ENCODE peak calls at places on chromosomes 11 and 22, in six cellular contexts. One of them, this sample, is unnamed.

GRCh38 chr22:46078241-46079092 is 71.9 kb upstream of the PPARA start:
- DNase-seq in lower lobe of right lung: peak; percentile 75
- DNase-seq in T follicular helper cell: no peak
- DNase-seq in caudate nucleus: no peak
- DNase-seq in mucosa of gallbladder: peak; percentile 74
- DNase-seq in mucosa of descending colon: peak; percentile 38
- DNase-seq in this sample: no peak

GRCh38 chr22:48740086-48740730 is 1087.5 kb downstream of the BRD1 start:
- DNase-seq in lower lobe of right lung: no peak
- DNase-seq in T follicular helper cell: no peak
- DNase-seq in caudate nucleus: no peak
- DNase-seq in mucosa of gallbladder: no peak
- DNase-seq in mucosa of descending colon: peak; percentile 7
- DNase-seq in this sample: no peak

GRCh38 chr22:43152001-43152354 is 619 bp downstream of the TSPO start:
- DNase-seq in lower lobe of right lung: no peak
- DNase-seq in T follicular helper cell: no peak
- DNase-seq in caudate nucleus: no peak
- DNase-seq in mucosa of gallbladder: no peak
- DNase-seq in mucosa of descending colon: no peak
- DNase-seq in this sample: no peak

GRCh38 chr11:43937434-43938411 is 4.7 kb upstream of the C11orf96 start:
- DNase-seq in lower lobe of right lung: no peak
- DNase-seq in T follicular helper cell: no peak
- DNase-seq in caudate nucleus: no peak
- DNase-seq in mucosa of gallbladder: no peak
- DNase-seq in mucosa of descending colon: no peak
- DNase-seq in this sample: no peak

GRCh38 chr11:69559181-69559580 is 77.7 kb downstream of the LINC01488 start:
- DNase-seq in lower lobe of right lung: no peak
- DNase-seq in T follicular helper cell: no peak
- DNase-seq in caudate nucleus: no peak
- DNase-seq in mucosa of gallbladder: no peak
- DNase-seq in mucosa of descending colon: no peak
- DNase-seq in this sample: no peak

GRCh38 chr11:19872526-19873135 is 160.0 kb downstream of the NAV2 start:
- DNase-seq in lower lobe of right lung: no peak
- DNase-seq in T follicular helper cell: no peak
- DNase-seq in caudate nucleus: no peak
- DNase-seq in mucosa of gallbladder: no peak
- DNase-seq in mucosa of descending colon: no peak
- DNase-seq in this sample: no peak

GRCh38 chr11:66861051-66861773 is 4.3 kb downstream of the LRFN4 start:
- DNase-seq in lower lobe of right lung: no peak
- DNase-seq in T follicular helper cell: no peak
- DNase-seq in caudate nucleus: no peak
- DNase-seq in mucosa of gallbladder: no peak
- DNase-seq in mucosa of descending colon: no peak
- DNase-seq in this sample: no peak

GRCh38 chr22:36565686-36566085 is 36.7 kb upstream of the EIF3D start:
- DNase-seq in lower lobe of right lung: no peak
- DNase-seq in T follicular helper cell: no peak
- DNase-seq in caudate nucleus: no peak
- DNase-seq in mucosa of gallbladder: no peak
- DNase-seq in mucosa of descending colon: no peak
- DNase-seq in this sample: no peak

GRCh38 chr11:119178166-119178680 is 7.1 kb upstream of the NHERF4 start:
- DNase-seq in lower lobe of right lung: no peak
- DNase-seq in T follicular helper cell: no peak
- DNase-seq in caudate nucleus: no peak
- DNase-seq in mucosa of gallbladder: no peak
- DNase-seq in mucosa of descending colon: no peak
- DNase-seq in this sample: no peak

GRCh38 chr22:39710380-39711117 is 140.0 kb downstream of the CACNA1I start:
- DNase-seq in lower lobe of right lung: no peak
- DNase-seq in T follicular helper cell: no peak
- DNase-seq in caudate nucleus: no peak
- DNase-seq in mucosa of gallbladder: no peak
- DNase-seq in mucosa of descending colon: no peak
- DNase-seq in this sample: no peak

GRCh38 chr11:105092255-105093239 is 47.0 kb downstream of the CARD18 start:
- DNase-seq in lower lobe of right lung: no peak
- DNase-seq in T follicular helper cell: no peak
- DNase-seq in caudate nucleus: no peak
- DNase-seq in mucosa of gallbladder: no peak
- DNase-seq in mucosa of descending colon: no peak
- DNase-seq in this sample: no peak

GRCh38 chr22:27502327-27502726 is 299.2 kb downstream of the MN1 start:
- DNase-seq in lower lobe of right lung: no peak
- DNase-seq in T follicular helper cell: no peak
- DNase-seq in caudate nucleus: no peak
- DNase-seq in mucosa of gallbladder: no peak
- DNase-seq in mucosa of descending colon: no peak
- DNase-seq in this sample: no peak

GRCh38 chr11:101096036-101096704 is 33.4 kb downstream of the PGR start:
- DNase-seq in lower lobe of right lung: no peak
- DNase-seq in T follicular helper cell: no peak
- DNase-seq in caudate nucleus: no peak
- DNase-seq in mucosa of gallbladder: no peak
- DNase-seq in mucosa of descending colon: no peak
- DNase-seq in this sample: no peak

GRCh38 chr22:37329239-37330140 is 47.2 kb downstream of the CYTH4 start:
- DNase-seq in lower lobe of right lung: no peak
- DNase-seq in T follicular helper cell: no peak
- DNase-seq in caudate nucleus: no peak
- DNase-seq in mucosa of gallbladder: no peak
- DNase-seq in mucosa of descending colon: no peak
- DNase-seq in this sample: no peak

GRCh38 chr22:24727218-24727851 is 47.2 kb downstream of the PIWIL3 start:
- DNase-seq in lower lobe of right lung: no peak
- DNase-seq in T follicular helper cell: no peak
- DNase-seq in caudate nucleus: no peak
- DNase-seq in mucosa of gallbladder: peak; percentile 50
- DNase-seq in mucosa of descending colon: no peak
- DNase-seq in this sample: no peak

GRCh38 chr11:76380161-76380976 is 563 bp downstream of the THAP12 start:
- DNase-seq in lower lobe of right lung: peak; percentile 62
- DNase-seq in T follicular helper cell: peak; percentile 10
- DNase-seq in caudate nucleus: peak; percentile 40
- DNase-seq in mucosa of gallbladder: no peak
- DNase-seq in mucosa of descending colon: no peak
- DNase-seq in this sample: peak; percentile 26

GRCh38 chr11:44977493-44977984 is 26.9 kb upstream of the TP53I11 start:
- DNase-seq in lower lobe of right lung: no peak
- DNase-seq in T follicular helper cell: no peak
- DNase-seq in caudate nucleus: no peak
- DNase-seq in mucosa of gallbladder: peak; percentile 48
- DNase-seq in mucosa of descending colon: peak; percentile 56
- DNase-seq in this sample: no peak

GRCh38 chr22:27627444-27627833 is 174.1 kb downstream of the MN1 start:
- DNase-seq in lower lobe of right lung: no peak
- DNase-seq in T follicular helper cell: no peak
- DNase-seq in caudate nucleus: no peak
- DNase-seq in mucosa of gallbladder: no peak
- DNase-seq in mucosa of descending colon: no peak
- DNase-seq in this sample: no peak

GRCh38 chr11:99418927-99419707 is 398.4 kb downstream of the CNTN5 start:
- DNase-seq in lower lobe of right lung: no peak
- DNase-seq in T follicular helper cell: no peak
- DNase-seq in caudate nucleus: no peak
- DNase-seq in mucosa of gallbladder: no peak
- DNase-seq in mucosa of descending colon: no peak
- DNase-seq in this sample: no peak

GRCh38 chr22:23520875-23521441 is 59.1 kb downstream of the IGLL1 start:
- DNase-seq in lower lobe of right lung: peak; percentile 54
- DNase-seq in T follicular helper cell: no peak
- DNase-seq in caudate nucleus: no peak
- DNase-seq in mucosa of gallbladder: no peak
- DNase-seq in mucosa of descending colon: peak; percentile 55
- DNase-seq in this sample: no peak

GRCh38 chr22:43237280-43237679 is 50.3 kb upstream of the TTLL12 start:
- DNase-seq in lower lobe of right lung: no peak
- DNase-seq in T follicular helper cell: no peak
- DNase-seq in caudate nucleus: no peak
- DNase-seq in mucosa of gallbladder: no peak
- DNase-seq in mucosa of descending colon: no peak
- DNase-seq in this sample: no peak

GRCh38 chr11:61121917-61122316 is 19.6 kb downstream of the CD5 start:
- DNase-seq in lower lobe of right lung: no peak
- DNase-seq in T follicular helper cell: no peak
- DNase-seq in caudate nucleus: no peak
- DNase-seq in mucosa of gallbladder: no peak
- DNase-seq in mucosa of descending colon: no peak
- DNase-seq in this sample: no peak

GRCh38 chr22:21068681-21069276 is 23.0 kb downstream of the LRRC74B start:
- DNase-seq in lower lobe of right lung: no peak
- DNase-seq in T follicular helper cell: no peak
- DNase-seq in caudate nucleus: no peak
- DNase-seq in mucosa of gallbladder: no peak
- DNase-seq in mucosa of descending colon: no peak
- DNase-seq in this sample: no peak

GRCh38 chr11:126719740-126720139 is 280.8 kb downstream of the KIRREL3 start:
- DNase-seq in lower lobe of right lung: no peak
- DNase-seq in T follicular helper cell: no peak
- DNase-seq in caudate nucleus: no peak
- DNase-seq in mucosa of gallbladder: no peak
- DNase-seq in mucosa of descending colon: no peak
- DNase-seq in this sample: no peak

GRCh38 chr11:70542406-70542805 is 144.1 kb downstream of the CTTN start:
- DNase-seq in lower lobe of right lung: peak; percentile 49
- DNase-seq in T follicular helper cell: no peak
- DNase-seq in caudate nucleus: no peak
- DNase-seq in mucosa of gallbladder: no peak
- DNase-seq in mucosa of descending colon: no peak
- DNase-seq in this sample: no peak

GRCh38 chr22:29901354-29901753 is 18.4 kb downstream of the MTMR3 start:
- DNase-seq in lower lobe of right lung: no peak
- DNase-seq in T follicular helper cell: no peak
- DNase-seq in caudate nucleus: no peak
- DNase-seq in mucosa of gallbladder: no peak
- DNase-seq in mucosa of descending colon: no peak
- DNase-seq in this sample: no peak

GRCh38 chr11:27945323-27945722 is 162.6 kb downstream of the KIF18A start:
- DNase-seq in lower lobe of right lung: no peak
- DNase-seq in T follicular helper cell: no peak
- DNase-seq in caudate nucleus: no peak
- DNase-seq in mucosa of gallbladder: no peak
- DNase-seq in mucosa of descending colon: no peak
- DNase-seq in this sample: no peak

GRCh38 chr11:7672960-7673723 is at the start of gene CYB5R2:
- DNase-seq in lower lobe of right lung: peak; percentile 80
- DNase-seq in T follicular helper cell: no peak
- DNase-seq in caudate nucleus: peak; percentile 63
- DNase-seq in mucosa of gallbladder: peak; percentile 57
- DNase-seq in mucosa of descending colon: peak; percentile 86
- DNase-seq in this sample: no peak

GRCh38 chr11:111730871-111731591 is 35.2 kb downstream of the PPP2R1B start:
- DNase-seq in lower lobe of right lung: no peak
- DNase-seq in T follicular helper cell: no peak
- DNase-seq in caudate nucleus: peak; percentile 58
- DNase-seq in mucosa of gallbladder: peak; percentile 54
- DNase-seq in mucosa of descending colon: peak; percentile 62
- DNase-seq in this sample: no peak

GRCh38 chr11:87368876-87369480 is 331.2 kb downstream of the TMEM135 start:
- DNase-seq in lower lobe of right lung: no peak
- DNase-seq in T follicular helper cell: no peak
- DNase-seq in caudate nucleus: no peak
- DNase-seq in mucosa of gallbladder: no peak
- DNase-seq in mucosa of descending colon: no peak
- DNase-seq in this sample: no peak

This sample was measured in T-helper 22 cell.